ENCODE peak calls at places on chromosome 13, in five cellular contexts. One of them, this sample, is unnamed.

GRCh38 chr13:83220241-83220640 is 662.0 kb downstream of the SLITRK1 start:
- DNase-seq in CD8-positive, alpha-beta memory T cell: no peak
- DNase-seq in fibroblast of the aortic adventitia: no peak
- DNase-seq in NCI-H1105: no peak
- DNase-seq in brain microvascular endothelial cell: no peak
- DNase-seq in this sample: no peak

GRCh38 chr13:40402931-40403412 is 263.5 kb downstream of the FOXO1 start:
- DNase-seq in fibroblast of the aortic adventitia: peak; percentile 79
- DNase-seq in NCI-H1105: no peak
- DNase-seq in brain microvascular endothelial cell: peak; percentile 85
- DNase-seq in CD8-positive, alpha-beta memory T cell: no peak
- DNase-seq in this sample: no peak

GRCh38 chr13:34044660-34045080 is 226.7 kb downstream of the RFC3 start:
- DNase-seq in fibroblast of the aortic adventitia: peak; percentile 79
- DNase-seq in NCI-H1105: no peak
- DNase-seq in brain microvascular endothelial cell: peak; percentile 57
- DNase-seq in CD8-positive, alpha-beta memory T cell: no peak
- DNase-seq in this sample: no peak

GRCh38 chr13:83352391-83352790 is 529.9 kb downstream of the SLITRK1 start:
- DNase-seq in CD8-positive, alpha-beta memory T cell: no peak
- DNase-seq in brain microvascular endothelial cell: no peak
- DNase-seq in NCI-H1105: no peak
- DNase-seq in fibroblast of the aortic adventitia: peak; percentile 24
- DNase-seq in this sample: no peak

GRCh38 chr13:82963466-82963865 is 918.8 kb downstream of the SLITRK1 start:
- DNase-seq in fibroblast of the aortic adventitia: peak; percentile 86
- DNase-seq in CD8-positive, alpha-beta memory T cell: no peak
- DNase-seq in brain microvascular endothelial cell: peak; percentile 9
- DNase-seq in NCI-H1105: no peak
- DNase-seq in this sample: no peak

GRCh38 chr13:21443171-21443570 is 15.9 kb downstream of the ZDHHC20 start:
- DNase-seq in brain microvascular endothelial cell: no peak
- DNase-seq in fibroblast of the aortic adventitia: no peak
- DNase-seq in NCI-H1105: no peak
- DNase-seq in CD8-positive, alpha-beta memory T cell: no peak
- DNase-seq in this sample: no peak

GRCh38 chr13:113860579-113861432 is 3.1 kb downstream of the GAS6 start:
- DNase-seq in NCI-H1105: no peak
- DNase-seq in CD8-positive, alpha-beta memory T cell: no peak
- DNase-seq in fibroblast of the aortic adventitia: peak; percentile 39
- DNase-seq in brain microvascular endothelial cell: no peak
- DNase-seq in this sample: no peak

GRCh38 chr13:23899555-23899954 is 2.3 kb upstream of the C1QTNF9B start:
- DNase-seq in fibroblast of the aortic adventitia: peak; percentile 76
- DNase-seq in NCI-H1105: peak; percentile 8
- DNase-seq in CD8-positive, alpha-beta memory T cell: peak; percentile 32
- DNase-seq in brain microvascular endothelial cell: peak; percentile 64
- DNase-seq in this sample: peak; percentile 23

GRCh38 chr13:112733112-112733511 is 43.3 kb downstream of the ATP11A start:
- DNase-seq in brain microvascular endothelial cell: no peak
- DNase-seq in fibroblast of the aortic adventitia: no peak
- DNase-seq in NCI-H1105: no peak
- DNase-seq in CD8-positive, alpha-beta memory T cell: no peak
- DNase-seq in this sample: no peak

GRCh38 chr13:102170295-102170694 is 231.6 kb downstream of the FGF14 start:
- DNase-seq in NCI-H1105: no peak
- DNase-seq in brain microvascular endothelial cell: no peak
- DNase-seq in fibroblast of the aortic adventitia: no peak
- DNase-seq in CD8-positive, alpha-beta memory T cell: no peak
- DNase-seq in this sample: no peak

This sample was measured in CD8-positive, alpha-beta T cell.